ENCODE peak calls at places on chromosomes 3 and 15, in six cellular contexts. E is bronchial epithelial cell, D is pancreas, W is MCF 10A, G is PC-3, T is NCI-H345. R is an unnamed sample.

GRCh38 chr15:99986297-99987118 is 253.3 kb upstream of the LYSMD4 start:
- DNase-seq in E (no peak), D (no peak), W (no peak), G (no peak), T (no peak), R (no peak)

GRCh38 chr15:26051771-26052685 is 188.9 kb upstream of the ATP10A start:
- DNase-seq in E (no peak), D (peak), W (no peak), G (peak), T (no peak), R (no peak)

GRCh38 chr15:25884354-25884753 is 21.2 kb upstream of the ATP10A start:
- DNase-seq in E (no peak), D (no peak), W (no peak), G (no peak), T (no peak), R (no peak)

GRCh38 chr3:9012521-9012920 is 49.2 kb upstream of the RAD18 start:
- DNase-seq in E (peak), D (no peak), W (no peak), G (peak), T (no peak), R (no peak)

GRCh38 chr3:20054549-20054987 is 14.3 kb downstream of the KAT2B start:
- DNase-seq in E (peak), D (peak), W (peak), G (peak), T (peak), R (peak)

GRCh38 chr3:195156286-195156890 is 114.6 kb downstream of the XXYLT1 start:
- DNase-seq in E (no peak), D (no peak), W (no peak), G (no peak), T (no peak), R (no peak)

GRCh38 chr3:196073188-196073838 is 8.6 kb downstream of the TFRC start:
- DNase-seq in E (peak), D (peak), W (peak), G (peak), T (peak), R (peak)

GRCh38 chr3:109532257-109533216 is 195.2 kb upstream of the DPPA4 start:
- DNase-seq in E (peak), D (peak), W (peak), G (peak), T (no peak), R (no peak)

GRCh38 chr3:193095366-193095765 is 145.7 kb upstream of the PLAAT1 start:
- DNase-seq in E (no peak), D (no peak), W (no peak), G (no peak), T (no peak), R (no peak)

GRCh38 chr15:41396111-41396510 is 6.2 kb downstream of the NDUFAF1 start:
- DNase-seq in E (no peak), D (no peak), W (no peak), G (no peak), T (no peak), R (no peak)

GRCh38 chr3:42005426-42005825 is 43.5 kb upstream of the ULK4 start:
- DNase-seq in E (no peak), D (no peak), W (no peak), G (no peak), T (no peak), R (no peak)

GRCh38 chr3:52527039-52527731 is 6.5 kb downstream of the NT5DC2 start:
- DNase-seq in E (no peak), D (peak), W (no peak), G (no peak), T (no peak), R (no peak)

GRCh38 chr3:113193298-113193697 is 18.1 kb upstream of the BOC start:
- DNase-seq in E (no peak), D (no peak), W (no peak), G (no peak), T (no peak), R (no peak)

GRCh38 chr3:194485876-194486539 is 794 bp downstream of the ATP13A3 start:
- DNase-seq in E (no peak), D (peak), W (no peak), G (peak), T (no peak), R (no peak)

GRCh38 chr3:124063168-124063909 is 71.4 kb upstream of the ROPN1 start:
- DNase-seq in E (no peak), D (no peak), W (no peak), G (no peak), T (no peak), R (no peak)